ENCODE peak calls at places on chromosomes 2 and 18, in ten cellular contexts. One of them, this sample, is unnamed.

GRCh38 chr2:218671077-218671653 is 637 bp downstream of the RNF25 start:
- DNase-seq in tibial artery: no peak
- DNase-seq in AG10803: peak
- DNase-seq in HS-27A: no peak
- DNase-seq in NCI-H1092: no peak
- DNase-seq in pancreas: no peak
- DNase-seq in T-helper 9 cell: no peak
- DNase-seq in omental fat pad: no peak
- DNase-seq in stimulated activated CD8-positive, alpha-beta memory T cell treated with anti-CD3 and anti-CD28 coated beads, Interleukin-4, amount 100 ng/mL, for 1 hour: no peak
- DNase-seq in 8988T: no peak
- DNase-seq in this sample: no peak

GRCh38 chr2:49123600-49123999 is 30.7 kb downstream of the FSHR start:
- DNase-seq in tibial artery: no peak
- DNase-seq in AG10803: no peak
- DNase-seq in HS-27A: no peak
- DNase-seq in NCI-H1092: no peak
- DNase-seq in pancreas: no peak
- DNase-seq in T-helper 9 cell: no peak
- DNase-seq in omental fat pad: no peak
- DNase-seq in stimulated activated CD8-positive, alpha-beta memory T cell treated with anti-CD3 and anti-CD28 coated beads, Interleukin-4, amount 100 ng/mL, for 1 hour: no peak
- DNase-seq in 8988T: no peak
- DNase-seq in this sample: no peak

GRCh38 chr2:218289639-218290315 is 2.5 kb downstream of the TMBIM1 start:
- DNase-seq in tibial artery: peak
- DNase-seq in AG10803: peak
- DNase-seq in HS-27A: no peak
- DNase-seq in NCI-H1092: no peak
- DNase-seq in pancreas: no peak
- DNase-seq in T-helper 9 cell: no peak
- DNase-seq in omental fat pad: no peak
- DNase-seq in stimulated activated CD8-positive, alpha-beta memory T cell treated with anti-CD3 and anti-CD28 coated beads, Interleukin-4, amount 100 ng/mL, for 1 hour: no peak
- DNase-seq in 8988T: no peak
- DNase-seq in this sample: no peak

GRCh38 chr2:15546297-15547098 is 14.6 kb downstream of the NBAS start:
- DNase-seq in tibial artery: no peak
- DNase-seq in AG10803: no peak
- DNase-seq in HS-27A: no peak
- DNase-seq in NCI-H1092: no peak
- DNase-seq in pancreas: no peak
- DNase-seq in T-helper 9 cell: no peak
- DNase-seq in omental fat pad: no peak
- DNase-seq in stimulated activated CD8-positive, alpha-beta memory T cell treated with anti-CD3 and anti-CD28 coated beads, Interleukin-4, amount 100 ng/mL, for 1 hour: no peak
- DNase-seq in 8988T: no peak
- DNase-seq in this sample: no peak

GRCh38 chr18:56108486-56109367 is 520.7 kb upstream of the TCF4 start:
- DNase-seq in tibial artery: no peak
- DNase-seq in AG10803: no peak
- DNase-seq in HS-27A: no peak
- DNase-seq in NCI-H1092: no peak
- DNase-seq in pancreas: no peak
- DNase-seq in T-helper 9 cell: no peak
- DNase-seq in omental fat pad: no peak
- DNase-seq in stimulated activated CD8-positive, alpha-beta memory T cell treated with anti-CD3 and anti-CD28 coated beads, Interleukin-4, amount 100 ng/mL, for 1 hour: no peak
- DNase-seq in 8988T: no peak
- DNase-seq in this sample: no peak

GRCh38 chr2:24721470-24721869 is 71.7 kb downstream of the PTRHD1 start:
- DNase-seq in tibial artery: peak
- DNase-seq in AG10803: peak
- DNase-seq in HS-27A: peak
- DNase-seq in NCI-H1092: peak
- DNase-seq in pancreas: peak
- DNase-seq in T-helper 9 cell: no peak
- DNase-seq in omental fat pad: no peak
- DNase-seq in stimulated activated CD8-positive, alpha-beta memory T cell treated with anti-CD3 and anti-CD28 coated beads, Interleukin-4, amount 100 ng/mL, for 1 hour: no peak
- DNase-seq in 8988T: no peak
- DNase-seq in this sample: no peak

GRCh38 chr18:54647176-54647575 is 56.1 kb downstream of the DYNAP start:
- DNase-seq in tibial artery: no peak
- DNase-seq in AG10803: no peak
- DNase-seq in HS-27A: no peak
- DNase-seq in NCI-H1092: peak
- DNase-seq in pancreas: peak
- DNase-seq in T-helper 9 cell: no peak
- DNase-seq in omental fat pad: no peak
- DNase-seq in stimulated activated CD8-positive, alpha-beta memory T cell treated with anti-CD3 and anti-CD28 coated beads, Interleukin-4, amount 100 ng/mL, for 1 hour: no peak
- DNase-seq in 8988T: no peak
- DNase-seq in this sample: no peak

GRCh38 chr2:82675186-82675585 is 1783.9 kb downstream of the SUCLG1 start:
- DNase-seq in tibial artery: no peak
- DNase-seq in AG10803: no peak
- DNase-seq in HS-27A: peak
- DNase-seq in NCI-H1092: no peak
- DNase-seq in pancreas: no peak
- DNase-seq in T-helper 9 cell: no peak
- DNase-seq in omental fat pad: no peak
- DNase-seq in stimulated activated CD8-positive, alpha-beta memory T cell treated with anti-CD3 and anti-CD28 coated beads, Interleukin-4, amount 100 ng/mL, for 1 hour: no peak
- DNase-seq in 8988T: no peak
- DNase-seq in this sample: no peak

GRCh38 chr2:12718662-12719399 is 2.1 kb downstream of the TRIB2 start:
- DNase-seq in tibial artery: no peak
- DNase-seq in AG10803: peak
- DNase-seq in HS-27A: no peak
- DNase-seq in NCI-H1092: no peak
- DNase-seq in pancreas: peak
- DNase-seq in T-helper 9 cell: peak
- DNase-seq in omental fat pad: no peak
- DNase-seq in stimulated activated CD8-positive, alpha-beta memory T cell treated with anti-CD3 and anti-CD28 coated beads, Interleukin-4, amount 100 ng/mL, for 1 hour: no peak
- DNase-seq in 8988T: no peak
- DNase-seq in this sample: no peak

GRCh38 chr2:181188605-181189004 is 208.2 kb downstream of the UBE2E3 start:
- DNase-seq in tibial artery: no peak
- DNase-seq in AG10803: no peak
- DNase-seq in HS-27A: no peak
- DNase-seq in NCI-H1092: no peak
- DNase-seq in pancreas: no peak
- DNase-seq in T-helper 9 cell: no peak
- DNase-seq in omental fat pad: no peak
- DNase-seq in stimulated activated CD8-positive, alpha-beta memory T cell treated with anti-CD3 and anti-CD28 coated beads, Interleukin-4, amount 100 ng/mL, for 1 hour: no peak
- DNase-seq in 8988T: no peak
- DNase-seq in this sample: no peak

GRCh38 chr2:42999856-43000241 is 207.5 kb upstream of the HAAO start:
- DNase-seq in tibial artery: no peak
- DNase-seq in AG10803: no peak
- DNase-seq in HS-27A: no peak
- DNase-seq in NCI-H1092: no peak
- DNase-seq in pancreas: peak
- DNase-seq in T-helper 9 cell: no peak
- DNase-seq in omental fat pad: no peak
- DNase-seq in stimulated activated CD8-positive, alpha-beta memory T cell treated with anti-CD3 and anti-CD28 coated beads, Interleukin-4, amount 100 ng/mL, for 1 hour: no peak
- DNase-seq in 8988T: no peak
- DNase-seq in this sample: no peak

GRCh38 chr2:217075225-217075802 is 215.4 kb upstream of the TNP1 start:
- DNase-seq in tibial artery: peak
- DNase-seq in AG10803: peak
- DNase-seq in HS-27A: no peak
- DNase-seq in NCI-H1092: no peak
- DNase-seq in pancreas: no peak
- DNase-seq in T-helper 9 cell: no peak
- DNase-seq in omental fat pad: no peak
- DNase-seq in stimulated activated CD8-positive, alpha-beta memory T cell treated with anti-CD3 and anti-CD28 coated beads, Interleukin-4, amount 100 ng/mL, for 1 hour: no peak
- DNase-seq in 8988T: no peak
- DNase-seq in this sample: no peak

GRCh38 chr2:219968685-219969345 is 341.4 kb downstream of the SLC4A3 start:
- DNase-seq in tibial artery: no peak
- DNase-seq in AG10803: peak
- DNase-seq in HS-27A: peak
- DNase-seq in NCI-H1092: no peak
- DNase-seq in pancreas: no peak
- DNase-seq in T-helper 9 cell: no peak
- DNase-seq in omental fat pad: no peak
- DNase-seq in stimulated activated CD8-positive, alpha-beta memory T cell treated with anti-CD3 and anti-CD28 coated beads, Interleukin-4, amount 100 ng/mL, for 1 hour: no peak
- DNase-seq in 8988T: no peak
- DNase-seq in this sample: no peak

GRCh38 chr2:120402070-120402440 is 56.1 kb downstream of the INHBB start:
- DNase-seq in tibial artery: no peak
- DNase-seq in AG10803: no peak
- DNase-seq in HS-27A: no peak
- DNase-seq in NCI-H1092: no peak
- DNase-seq in pancreas: no peak
- DNase-seq in T-helper 9 cell: no peak
- DNase-seq in omental fat pad: no peak
- DNase-seq in stimulated activated CD8-positive, alpha-beta memory T cell treated with anti-CD3 and anti-CD28 coated beads, Interleukin-4, amount 100 ng/mL, for 1 hour: no peak
- DNase-seq in 8988T: no peak
- DNase-seq in this sample: no peak

GRCh38 chr2:238272156-238272555 is 16.3 kb downstream of the PER2 start:
- DNase-seq in tibial artery: no peak
- DNase-seq in AG10803: no peak
- DNase-seq in HS-27A: no peak
- DNase-seq in NCI-H1092: no peak
- DNase-seq in pancreas: no peak
- DNase-seq in T-helper 9 cell: no peak
- DNase-seq in omental fat pad: no peak
- DNase-seq in stimulated activated CD8-positive, alpha-beta memory T cell treated with anti-CD3 and anti-CD28 coated beads, Interleukin-4, amount 100 ng/mL, for 1 hour: no peak
- DNase-seq in 8988T: no peak
- DNase-seq in this sample: no peak

GRCh38 chr2:161139098-161139987 is 20.9 kb upstream of the TANK start:
- DNase-seq in tibial artery: no peak
- DNase-seq in AG10803: peak
- DNase-seq in HS-27A: no peak
- DNase-seq in NCI-H1092: no peak
- DNase-seq in pancreas: no peak
- DNase-seq in T-helper 9 cell: no peak
- DNase-seq in omental fat pad: no peak
- DNase-seq in stimulated activated CD8-positive, alpha-beta memory T cell treated with anti-CD3 and anti-CD28 coated beads, Interleukin-4, amount 100 ng/mL, for 1 hour: no peak
- DNase-seq in 8988T: no peak
- DNase-seq in this sample: no peak

GRCh38 chr18:58249677-58250076 is 205.7 kb downstream of the NEDD4L start:
- DNase-seq in tibial artery: no peak
- DNase-seq in AG10803: peak
- DNase-seq in HS-27A: no peak
- DNase-seq in NCI-H1092: no peak
- DNase-seq in pancreas: no peak
- DNase-seq in T-helper 9 cell: no peak
- DNase-seq in omental fat pad: no peak
- DNase-seq in stimulated activated CD8-positive, alpha-beta memory T cell treated with anti-CD3 and anti-CD28 coated beads, Interleukin-4, amount 100 ng/mL, for 1 hour: no peak
- DNase-seq in 8988T: no peak
- DNase-seq in this sample: no peak

GRCh38 chr2:13858626-13859025 is 773.9 kb upstream of the LRATD1 start:
- DNase-seq in tibial artery: no peak
- DNase-seq in AG10803: peak
- DNase-seq in HS-27A: no peak
- DNase-seq in NCI-H1092: no peak
- DNase-seq in pancreas: no peak
- DNase-seq in T-helper 9 cell: no peak
- DNase-seq in omental fat pad: no peak
- DNase-seq in stimulated activated CD8-positive, alpha-beta memory T cell treated with anti-CD3 and anti-CD28 coated beads, Interleukin-4, amount 100 ng/mL, for 1 hour: no peak
- DNase-seq in 8988T: no peak
- DNase-seq in this sample: no peak

GRCh38 chr2:178828496-178828895 is 21.3 kb upstream of the TTN start:
- DNase-seq in tibial artery: no peak
- DNase-seq in AG10803: no peak
- DNase-seq in HS-27A: no peak
- DNase-seq in NCI-H1092: no peak
- DNase-seq in pancreas: no peak
- DNase-seq in T-helper 9 cell: no peak
- DNase-seq in omental fat pad: no peak
- DNase-seq in stimulated activated CD8-positive, alpha-beta memory T cell treated with anti-CD3 and anti-CD28 coated beads, Interleukin-4, amount 100 ng/mL, for 1 hour: no peak
- DNase-seq in 8988T: no peak
- DNase-seq in this sample: no peak

GRCh38 chr2:126934803-126935202 is 36.1 kb downstream of the TEX51 start:
- DNase-seq in tibial artery: no peak
- DNase-seq in AG10803: no peak
- DNase-seq in HS-27A: no peak
- DNase-seq in NCI-H1092: no peak
- DNase-seq in pancreas: no peak
- DNase-seq in T-helper 9 cell: no peak
- DNase-seq in omental fat pad: no peak
- DNase-seq in stimulated activated CD8-positive, alpha-beta memory T cell treated with anti-CD3 and anti-CD28 coated beads, Interleukin-4, amount 100 ng/mL, for 1 hour: no peak
- DNase-seq in 8988T: no peak
- DNase-seq in this sample: no peak

GRCh38 chr2:27606611-27607010 is 22.2 kb downstream of the CCDC121 start:
- DNase-seq in tibial artery: no peak
- DNase-seq in AG10803: no peak
- DNase-seq in HS-27A: no peak
- DNase-seq in NCI-H1092: no peak
- DNase-seq in pancreas: no peak
- DNase-seq in T-helper 9 cell: no peak
- DNase-seq in omental fat pad: no peak
- DNase-seq in stimulated activated CD8-positive, alpha-beta memory T cell treated with anti-CD3 and anti-CD28 coated beads, Interleukin-4, amount 100 ng/mL, for 1 hour: no peak
- DNase-seq in 8988T: no peak
- DNase-seq in this sample: no peak

GRCh38 chr2:187302146-187302545 is 145.9 kb downstream of the CALCRL start:
- DNase-seq in tibial artery: no peak
- DNase-seq in AG10803: peak
- DNase-seq in HS-27A: no peak
- DNase-seq in NCI-H1092: no peak
- DNase-seq in pancreas: no peak
- DNase-seq in T-helper 9 cell: no peak
- DNase-seq in omental fat pad: no peak
- DNase-seq in stimulated activated CD8-positive, alpha-beta memory T cell treated with anti-CD3 and anti-CD28 coated beads, Interleukin-4, amount 100 ng/mL, for 1 hour: no peak
- DNase-seq in 8988T: no peak
- DNase-seq in this sample: no peak

GRCh38 chr2:72149556-72150156 is 2.0 kb upstream of the CYP26B1 start:
- DNase-seq in tibial artery: peak
- DNase-seq in AG10803: no peak
- DNase-seq in HS-27A: no peak
- DNase-seq in NCI-H1092: no peak
- DNase-seq in pancreas: no peak
- DNase-seq in T-helper 9 cell: no peak
- DNase-seq in omental fat pad: no peak
- DNase-seq in stimulated activated CD8-positive, alpha-beta memory T cell treated with anti-CD3 and anti-CD28 coated beads, Interleukin-4, amount 100 ng/mL, for 1 hour: no peak
- DNase-seq in 8988T: no peak
- DNase-seq in this sample: no peak

GRCh38 chr2:32124660-32125059 is 41.0 kb upstream of the SLC30A6 start:
- DNase-seq in tibial artery: no peak
- DNase-seq in AG10803: no peak
- DNase-seq in HS-27A: no peak
- DNase-seq in NCI-H1092: no peak
- DNase-seq in pancreas: no peak
- DNase-seq in T-helper 9 cell: no peak
- DNase-seq in omental fat pad: no peak
- DNase-seq in stimulated activated CD8-positive, alpha-beta memory T cell treated with anti-CD3 and anti-CD28 coated beads, Interleukin-4, amount 100 ng/mL, for 1 hour: no peak
- DNase-seq in 8988T: no peak
- DNase-seq in this sample: peak

GRCh38 chr2:70703900-70704549 is 64.0 kb downstream of the ADD2 start:
- DNase-seq in tibial artery: no peak
- DNase-seq in AG10803: peak
- DNase-seq in HS-27A: no peak
- DNase-seq in NCI-H1092: no peak
- DNase-seq in pancreas: no peak
- DNase-seq in T-helper 9 cell: no peak
- DNase-seq in omental fat pad: no peak
- DNase-seq in stimulated activated CD8-positive, alpha-beta memory T cell treated with anti-CD3 and anti-CD28 coated beads, Interleukin-4, amount 100 ng/mL, for 1 hour: no peak
- DNase-seq in 8988T: no peak
- DNase-seq in this sample: no peak

GRCh38 chr2:445896-446295 is 158.0 kb upstream of the ALKAL2 start:
- DNase-seq in tibial artery: no peak
- DNase-seq in AG10803: no peak
- DNase-seq in HS-27A: no peak
- DNase-seq in NCI-H1092: no peak
- DNase-seq in pancreas: no peak
- DNase-seq in T-helper 9 cell: no peak
- DNase-seq in omental fat pad: no peak
- DNase-seq in stimulated activated CD8-positive, alpha-beta memory T cell treated with anti-CD3 and anti-CD28 coated beads, Interleukin-4, amount 100 ng/mL, for 1 hour: no peak
- DNase-seq in 8988T: no peak
- DNase-seq in this sample: no peak

GRCh38 chr2:99420751-99421299 is 69.0 kb downstream of the REV1 start:
- DNase-seq in tibial artery: no peak
- DNase-seq in AG10803: peak
- DNase-seq in HS-27A: no peak
- DNase-seq in NCI-H1092: no peak
- DNase-seq in pancreas: no peak
- DNase-seq in T-helper 9 cell: no peak
- DNase-seq in omental fat pad: no peak
- DNase-seq in stimulated activated CD8-positive, alpha-beta memory T cell treated with anti-CD3 and anti-CD28 coated beads, Interleukin-4, amount 100 ng/mL, for 1 hour: no peak
- DNase-seq in 8988T: no peak
- DNase-seq in this sample: no peak

GRCh38 chr2:164438490-164439205 is 182.6 kb downstream of the GRB14 start:
- DNase-seq in tibial artery: no peak
- DNase-seq in AG10803: no peak
- DNase-seq in HS-27A: no peak
- DNase-seq in NCI-H1092: no peak
- DNase-seq in pancreas: no peak
- DNase-seq in T-helper 9 cell: no peak
- DNase-seq in omental fat pad: no peak
- DNase-seq in stimulated activated CD8-positive, alpha-beta memory T cell treated with anti-CD3 and anti-CD28 coated beads, Interleukin-4, amount 100 ng/mL, for 1 hour: no peak
- DNase-seq in 8988T: no peak
- DNase-seq in this sample: no peak